ENCODE peak calls at places on chromosome 14, in eight cellular contexts. One of them, this sample, is unnamed. For H3K27me3, the result is how much of the 10 kb centered on the place peaks cover.

GRCh38 chr14:94174622-94175402 is 690 bp downstream of the PPP4R4 start:
- DNase-seq in BJ: no peak
- DNase-seq in dorsolateral prefrontal cortex: peak
- DNase-seq in hepatocyte: no peak
- DNase-seq in fibroblast of lung: no peak
- DNase-seq in lower lobe of right lung: peak
- DNase-seq in mammary epithelial cell: no peak
- DNase-seq in right lobe of liver: peak
- DNase-seq in this sample: no peak

GRCh38 chr14:54291491-54292191 is 105.2 kb upstream of the CDKN3 start:
- DNase-seq in lower lobe of right lung: no peak
- DNase-seq in right lobe of liver: no peak
- DNase-seq in mammary epithelial cell: no peak
- DNase-seq in BJ: no peak
- DNase-seq in fibroblast of lung: peak
- DNase-seq in hepatocyte: no peak
- DNase-seq in dorsolateral prefrontal cortex: no peak
- DNase-seq in this sample: peak

GRCh38 chr14:102043251-102044025 is 43.4 kb downstream of the HSP90AA1 start:
- DNase-seq in right lobe of liver: no peak
- DNase-seq in lower lobe of right lung: no peak
- DNase-seq in BJ: no peak
- DNase-seq in hepatocyte: no peak
- DNase-seq in mammary epithelial cell: no peak
- DNase-seq in fibroblast of lung: no peak
- DNase-seq in dorsolateral prefrontal cortex: no peak
- DNase-seq in this sample: no peak

GRCh38 chr14:72802588-72802946 is 91.3 kb downstream of the DPF3 start:
- DNase-seq in hepatocyte: no peak
- DNase-seq in fibroblast of lung: no peak
- DNase-seq in right lobe of liver: no peak
- DNase-seq in dorsolateral prefrontal cortex: no peak
- DNase-seq in BJ: no peak
- DNase-seq in lower lobe of right lung: no peak
- DNase-seq in mammary epithelial cell: no peak
- DNase-seq in this sample: no peak

GRCh38 chr14:101797785-101798342 is 36.4 kb downstream of the PPP2R5C start:
- DNase-seq in dorsolateral prefrontal cortex: no peak
- DNase-seq in right lobe of liver: no peak
- DNase-seq in hepatocyte: no peak
- DNase-seq in lower lobe of right lung: no peak
- DNase-seq in BJ: no peak
- DNase-seq in mammary epithelial cell: no peak
- DNase-seq in fibroblast of lung: no peak
- DNase-seq in this sample: no peak

GRCh38 chr14:90487031-90487430 is 90.2 kb downstream of the CALM1 start:
- DNase-seq in hepatocyte: no peak
- DNase-seq in right lobe of liver: peak
- DNase-seq in BJ: no peak
- DNase-seq in mammary epithelial cell: no peak
- DNase-seq in lower lobe of right lung: no peak
- DNase-seq in fibroblast of lung: peak
- DNase-seq in dorsolateral prefrontal cortex: peak
- DNase-seq in this sample: no peak

GRCh38 chr14:52318829-52319604 is 4.9 kb downstream of the PTGER2 start:
- DNase-seq in right lobe of liver: no peak
- DNase-seq in dorsolateral prefrontal cortex: no peak
- DNase-seq in fibroblast of lung: peak
- DNase-seq in mammary epithelial cell: no peak
- DNase-seq in hepatocyte: no peak
- DNase-seq in lower lobe of right lung: no peak
- DNase-seq in BJ: no peak
- DNase-seq in this sample: no peak

GRCh38 chr14:102516531-102517411 is 7.2 kb upstream of the ANKRD9 start:
- DNase-seq in BJ: no peak
- DNase-seq in mammary epithelial cell: peak
- DNase-seq in right lobe of liver: peak
- DNase-seq in dorsolateral prefrontal cortex: peak
- DNase-seq in fibroblast of lung: no peak
- DNase-seq in lower lobe of right lung: peak
- DNase-seq in hepatocyte: peak
- DNase-seq in this sample: no peak

GRCh38 chr14:95409472-95410307 is 90.0 kb upstream of the CLMN start:
- DNase-seq in BJ: no peak
- DNase-seq in lower lobe of right lung: no peak
- DNase-seq in right lobe of liver: no peak
- DNase-seq in dorsolateral prefrontal cortex: peak
- DNase-seq in fibroblast of lung: no peak
- DNase-seq in mammary epithelial cell: no peak
- DNase-seq in hepatocyte: no peak
- DNase-seq in this sample: no peak

GRCh38 chr14:99971087-99971928 is 93.9 kb upstream of the EVL start:
- DNase-seq in dorsolateral prefrontal cortex: peak
- DNase-seq in right lobe of liver: peak
- DNase-seq in hepatocyte: peak
- DNase-seq in fibroblast of lung: peak
- DNase-seq in BJ: no peak
- DNase-seq in lower lobe of right lung: peak
- DNase-seq in mammary epithelial cell: peak
- DNase-seq in this sample: peak

GRCh38 chr14:60722836-60723217 is 1.3 kb downstream of the SIX4 start:
- DNase-seq in BJ: no peak
- DNase-seq in mammary epithelial cell: no peak
- DNase-seq in fibroblast of lung: peak
- DNase-seq in hepatocyte: peak
- DNase-seq in right lobe of liver: no peak
- DNase-seq in dorsolateral prefrontal cortex: no peak
- DNase-seq in lower lobe of right lung: no peak
- DNase-seq in this sample: no peak

GRCh38 chr14:102999227-102999895 is 58.0 kb downstream of the CDC42BPB start:
- DNase-seq in fibroblast of lung: peak
- DNase-seq in lower lobe of right lung: no peak
- DNase-seq in hepatocyte: no peak
- DNase-seq in mammary epithelial cell: no peak
- DNase-seq in BJ: no peak
- DNase-seq in dorsolateral prefrontal cortex: no peak
- DNase-seq in right lobe of liver: no peak
- DNase-seq in this sample: no peak

GRCh38 chr14:95504135-95505029 is 12.1 kb downstream of the SYNE3 start:
- DNase-seq in dorsolateral prefrontal cortex: no peak
- DNase-seq in hepatocyte: no peak
- DNase-seq in fibroblast of lung: peak
- DNase-seq in lower lobe of right lung: no peak
- DNase-seq in mammary epithelial cell: no peak
- DNase-seq in right lobe of liver: no peak
- DNase-seq in BJ: no peak
- DNase-seq in this sample: no peak

GRCh38 chr14:29215853-29216252 is 449.3 kb downstream of the FOXG1 start:
- DNase-seq in mammary epithelial cell: peak
- DNase-seq in right lobe of liver: no peak
- DNase-seq in hepatocyte: no peak
- DNase-seq in dorsolateral prefrontal cortex: no peak
- DNase-seq in fibroblast of lung: peak
- DNase-seq in lower lobe of right lung: no peak
- DNase-seq in BJ: no peak
- DNase-seq in this sample: peak

GRCh38 chr14:24443053-24443683 is 592 bp upstream of the SDR39U1 start:
- DNase-seq in dorsolateral prefrontal cortex: no peak
- DNase-seq in mammary epithelial cell: no peak
- DNase-seq in lower lobe of right lung: no peak
- DNase-seq in fibroblast of lung: no peak
- DNase-seq in hepatocyte: no peak
- DNase-seq in BJ: no peak
- DNase-seq in right lobe of liver: no peak
- DNase-seq in this sample: no peak

GRCh38 chr14:21723431-21724045 is 49.9 kb upstream of the OR4E1 start:
- DNase-seq in fibroblast of lung: no peak
- DNase-seq in mammary epithelial cell: peak
- DNase-seq in dorsolateral prefrontal cortex: no peak
- DNase-seq in lower lobe of right lung: no peak
- DNase-seq in hepatocyte: peak
- DNase-seq in right lobe of liver: no peak
- DNase-seq in BJ: no peak
- DNase-seq in this sample: peak

GRCh38 chr14:21852775-21853174 is 179.2 kb upstream of the OR4E1 start:
- DNase-seq in hepatocyte: no peak
- DNase-seq in mammary epithelial cell: no peak
- DNase-seq in BJ: no peak
- DNase-seq in dorsolateral prefrontal cortex: no peak
- DNase-seq in lower lobe of right lung: no peak
- DNase-seq in fibroblast of lung: no peak
- DNase-seq in right lobe of liver: no peak
- DNase-seq in this sample: no peak

GRCh38 chr14:55752580-55753365 is 172.8 kb downstream of the KTN1 start:
- DNase-seq in hepatocyte: peak
- DNase-seq in right lobe of liver: no peak
- DNase-seq in fibroblast of lung: peak
- DNase-seq in mammary epithelial cell: peak
- DNase-seq in dorsolateral prefrontal cortex: no peak
- DNase-seq in lower lobe of right lung: peak
- DNase-seq in BJ: no peak
- DNase-seq in this sample: peak

DNA sequence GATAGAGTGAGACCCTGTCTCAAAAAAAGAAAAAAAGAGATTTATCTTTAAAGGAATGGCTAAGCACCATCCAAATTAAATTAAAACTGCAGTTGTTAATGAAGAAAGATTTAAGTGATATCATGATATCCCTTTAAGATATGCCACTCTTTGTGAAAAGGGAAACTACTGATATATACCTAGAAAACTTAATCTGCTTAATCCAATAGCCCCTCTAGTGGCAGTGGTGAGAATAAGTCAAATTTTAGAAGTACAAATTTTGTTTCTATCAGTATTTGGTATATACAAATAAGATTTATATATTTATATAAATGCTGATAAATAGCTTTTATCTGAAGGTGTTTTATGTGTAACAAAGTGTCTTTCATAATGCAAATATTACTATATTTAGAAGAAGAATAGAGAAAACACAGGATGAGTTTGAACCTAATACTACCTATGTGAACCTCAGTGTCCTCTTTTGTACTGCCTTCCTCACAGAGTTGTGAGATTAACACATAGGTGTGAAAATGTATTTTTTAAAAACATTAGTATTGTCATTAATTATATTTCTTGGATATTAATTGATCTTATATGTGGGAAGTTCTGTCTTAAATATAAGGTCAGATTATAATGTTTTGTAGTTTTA is 51.4 kb upstream of the GARIN2 start:
- DNase-seq in dorsolateral prefrontal cortex: no peak
- DNase-seq in lower lobe of right lung: no peak
- DNase-seq in mammary epithelial cell: peak
- DNase-seq in fibroblast of lung: peak
- DNase-seq in hepatocyte: no peak
- DNase-seq in right lobe of liver: no peak
- DNase-seq in BJ: no peak
- DNase-seq in this sample: peak
- TF ChIP-seq CTCF in dorsolateral prefrontal cortex: peak
- TF ChIP-seq CTCF in lower lobe of right lung: no peak
- TF ChIP-seq CTCF in mammary epithelial cell: peak
- TF ChIP-seq CTCF in fibroblast of lung: peak
- TF ChIP-seq CTCF in hepatocyte: peak
- TF ChIP-seq CTCF in right lobe of liver: peak
- TF ChIP-seq CTCF in BJ: peak
- TF ChIP-seq CTCF in this sample: no peak

GRCh38 chr14:20626274-20626673 is 15.2 kb downstream of the OR6S1 start:
- DNase-seq in dorsolateral prefrontal cortex: no peak
- DNase-seq in right lobe of liver: no peak
- DNase-seq in mammary epithelial cell: no peak
- DNase-seq in hepatocyte: no peak
- DNase-seq in fibroblast of lung: no peak
- DNase-seq in BJ: no peak
- DNase-seq in lower lobe of right lung: no peak
- DNase-seq in this sample: no peak

GRCh38 chr14:20622816-20623291 is 18.6 kb downstream of the OR6S1 start:
- DNase-seq in fibroblast of lung: no peak
- DNase-seq in BJ: no peak
- DNase-seq in right lobe of liver: no peak
- DNase-seq in lower lobe of right lung: no peak
- DNase-seq in hepatocyte: no peak
- DNase-seq in dorsolateral prefrontal cortex: no peak
- DNase-seq in mammary epithelial cell: no peak
- DNase-seq in this sample: no peak

GRCh38 chr14:20620798-20621478 is 20.6 kb downstream of the OR6S1 start:
- DNase-seq in mammary epithelial cell: no peak
- DNase-seq in BJ: no peak
- DNase-seq in lower lobe of right lung: no peak
- DNase-seq in dorsolateral prefrontal cortex: no peak
- DNase-seq in fibroblast of lung: no peak
- DNase-seq in right lobe of liver: no peak
- DNase-seq in hepatocyte: no peak
- DNase-seq in this sample: no peak

GRCh38 chr14:20624495-20625070 is 16.9 kb downstream of the OR6S1 start:
- DNase-seq in dorsolateral prefrontal cortex: no peak
- DNase-seq in right lobe of liver: no peak
- DNase-seq in mammary epithelial cell: peak
- DNase-seq in fibroblast of lung: peak
- DNase-seq in hepatocyte: peak
- DNase-seq in lower lobe of right lung: peak
- DNase-seq in BJ: no peak
- DNase-seq in this sample: peak

DNA sequence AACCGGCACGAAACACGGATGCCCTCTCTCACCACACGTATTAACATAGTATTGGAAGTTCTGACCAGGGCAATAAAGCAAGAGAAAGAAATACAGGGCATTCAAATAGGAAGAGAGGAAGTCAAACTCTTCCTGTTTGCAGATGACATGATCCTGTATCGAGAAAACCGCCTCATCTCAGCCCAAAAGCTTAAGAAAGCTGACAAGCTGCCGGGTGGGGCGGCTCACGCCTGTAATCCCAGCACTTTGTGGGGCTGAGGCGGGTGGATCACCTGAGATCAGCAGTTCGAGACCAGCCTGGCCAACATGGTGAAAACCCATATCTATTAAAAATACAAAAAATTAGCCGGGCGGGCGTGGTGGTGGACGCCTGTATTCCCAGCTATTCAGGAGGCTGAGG is 17.7 kb downstream of the OR6S1 start:
- DNase-seq in right lobe of liver: no peak
- DNase-seq in fibroblast of lung: no peak
- DNase-seq in hepatocyte: no peak
- DNase-seq in dorsolateral prefrontal cortex: no peak
- DNase-seq in mammary epithelial cell: no peak
- DNase-seq in BJ: no peak
- DNase-seq in lower lobe of right lung: no peak
- DNase-seq in this sample: no peak
- H3K4me3 ChIP-seq in right lobe of liver: no peak
- H3K4me3 ChIP-seq in fibroblast of lung: no peak
- H3K4me3 ChIP-seq in hepatocyte: no peak
- H3K4me3 ChIP-seq in dorsolateral prefrontal cortex: no peak
- H3K4me3 ChIP-seq in mammary epithelial cell: no peak
- H3K4me3 ChIP-seq in BJ: no peak
- H3K4me3 ChIP-seq in lower lobe of right lung: no peak
- H3K4me3 ChIP-seq in this sample: no peak

GRCh38 chr14:37599527-37600368 is 4.3 kb downstream of the TTC6 start:
- DNase-seq in dorsolateral prefrontal cortex: no peak
- DNase-seq in hepatocyte: peak
- DNase-seq in right lobe of liver: no peak
- DNase-seq in fibroblast of lung: no peak
- DNase-seq in lower lobe of right lung: peak
- DNase-seq in mammary epithelial cell: no peak
- DNase-seq in BJ: no peak
- DNase-seq in this sample: peak
- H3K27me3 ChIP-seq in dorsolateral prefrontal cortex: half or more
- H3K27me3 ChIP-seq in hepatocyte: half or more
- H3K27me3 ChIP-seq in right lobe of liver: under half
- H3K27me3 ChIP-seq in fibroblast of lung: half or more
- H3K27me3 ChIP-seq in lower lobe of right lung: half or more
- H3K27me3 ChIP-seq in mammary epithelial cell: half or more
- H3K27me3 ChIP-seq in BJ: half or more
- H3K27me3 ChIP-seq in this sample: under half

GRCh38 chr14:59478540-59478939 is 5.7 kb downstream of the L3HYPDH start:
- DNase-seq in mammary epithelial cell: no peak
- DNase-seq in fibroblast of lung: no peak
- DNase-seq in lower lobe of right lung: no peak
- DNase-seq in dorsolateral prefrontal cortex: no peak
- DNase-seq in hepatocyte: no peak
- DNase-seq in BJ: no peak
- DNase-seq in right lobe of liver: no peak
- DNase-seq in this sample: no peak
- TF ChIP-seq CTCF in mammary epithelial cell: no peak
- TF ChIP-seq CTCF in fibroblast of lung: no peak
- TF ChIP-seq CTCF in lower lobe of right lung: no peak
- TF ChIP-seq CTCF in dorsolateral prefrontal cortex: no peak
- TF ChIP-seq CTCF in hepatocyte: no peak
- TF ChIP-seq CTCF in BJ: no peak
- TF ChIP-seq CTCF in right lobe of liver: no peak
- TF ChIP-seq CTCF in this sample: no peak

This sample was measured in bronchial epithelial cell.